ENCODE peak calls at places on chromosomes 4 and X, in ten cellular contexts. U is activated CD4-positive, alpha-beta T cell treated with anti-CD3 and anti-CD28 coated beads, Interleukin-2, amount 50 U/mL, for 1 hour; M is head of caudate nucleus; H is fibroblast of pulmonary artery; X is activated T-cell treated with anti-CD3 and anti-CD28 coated beads for 1 hour; S is stimulated activated CD8-positive, alpha-beta memory T cell treated with anti-CD3 and anti-CD28 coated beads, Interleukin-15, amount 100 ng/mL, for 4 hours; Y is neuronal stem cell; C is right atrium auricular region; T is activated CD8-positive, alpha-beta memory T cell treated with anti-CD3 and anti-CD28 coated beads, Interleukin-2, amount 10 ng/mL, durations not matched to agents 7 days and 5 days; K is naive thymus-derived CD8-positive, alpha-beta T cell. D is an unnamed sample.

GRCh38 chr4:145098675-145099037 is 545 bp downstream of the ABCE1 start:
- DNase-seq in Y (no peak), T (peak; percentile 77), C (no peak), M (peak; percentile 23), K (no peak), U (peak; percentile 19), X (peak; percentile 22), S (peak; percentile 32), H (peak; percentile 62), D (peak; percentile 25)

GRCh38 chr4:108170729-108171540 is 2.2 kb upstream of the LEF1 start:
- DNase-seq in C (no peak), K (no peak), U (no peak), X (no peak), S (no peak), T (no peak), M (no peak), Y (peak; percentile 30), H (no peak), D (no peak)

GRCh38 chr4:145888393-145888792 is 50.2 kb downstream of the ZNF827 start:
- DNase-seq in H (no peak), Y (no peak), T (no peak), M (no peak), U (no peak), X (no peak), K (no peak), C (no peak), S (no peak), D (no peak)

GRCh38 chrX:31036895-31037294 is 34.9 kb downstream of the FTHL17 start:
- DNase-seq in M (peak; percentile 4), U (no peak), X (no peak), H (peak; percentile 56), C (no peak), T (peak; percentile 36), K (no peak), S (no peak), Y (peak; percentile 17), D (peak; percentile 70)

GRCh38 chrX:72121381-72121780 is 10.3 kb downstream of the RTL5 start:
- DNase-seq in S (no peak), K (no peak), U (peak; percentile 32), H (peak; percentile 62), Y (no peak), T (peak; percentile 71), C (peak; percentile 85), X (no peak), M (peak; percentile 24), D (no peak)

GRCh38 chr4:66972087-66972486 is 573.2 kb downstream of the CENPC start:
- DNase-seq in K (no peak), Y (no peak), C (no peak), S (no peak), M (no peak), U (no peak), H (peak; percentile 3), T (no peak), X (no peak), D (no peak)

GRCh38 chrX:17689971-17690409 is 47.3 kb upstream of the SCML1 start:
- DNase-seq in U (peak; percentile 17), Y (peak; percentile 40), M (no peak), X (peak; percentile 4), H (peak; percentile 72), K (no peak), C (no peak), T (peak; percentile 43), S (no peak), D (no peak)

GRCh38 chr4:129264008-129264657 is 168.2 kb downstream of the C4orf33 start:
- DNase-seq in M (no peak), S (no peak), C (no peak), U (no peak), Y (no peak), K (no peak), H (no peak), T (peak; percentile 42), X (no peak), D (no peak)

GRCh38 chr4:42483426-42484379 is 86.4 kb downstream of the SHISA3 start:
- DNase-seq in T (no peak), H (peak; percentile 64), X (no peak), U (no peak), S (no peak), C (no peak), M (peak; percentile 15), Y (no peak), K (no peak), D (no peak)

GRCh38 chrX:12115377-12115776 is 22.9 kb upstream of the FRMPD4 start:
- DNase-seq in Y (no peak), C (no peak), U (no peak), X (no peak), S (no peak), M (no peak), H (no peak), T (no peak), K (no peak), D (no peak)

GRCh38 chr4:77488882-77489281 is 116.7 kb upstream of the CXCL13 start:
- DNase-seq in U (no peak), S (no peak), T (no peak), K (no peak), H (peak; percentile 38), C (no peak), M (no peak), Y (no peak), X (no peak), D (no peak)

GRCh38 chr4:38867478-38868054 is at the start of gene FAM114A1:
- DNase-seq in Y (peak; percentile 41), M (peak; percentile 79), U (no peak), S (no peak), K (peak; percentile 26), C (peak; percentile 83), H (peak; percentile 84), X (no peak), T (no peak), D (peak; percentile 86)

GRCh38 chrX:120029354-120029753 is 48.1 kb downstream of the RHOXF2B start:
- DNase-seq in C (no peak), K (no peak), S (no peak), Y (no peak), M (no peak), X (no peak), H (no peak), U (no peak), T (no peak), D (no peak)

D was measured in Peyer's patch.